ENCODE peak calls at places on chromosomes 5 and 9, in six cellular contexts. A, I, Z, R, L and Q are unnamed samples.

GRCh38 chr9:84136119-84136868 is 155.7 kb downstream of the RMI1 start:
- DNase-seq in I (no peak), A (no peak), L (no peak), R (no peak), Z (no peak), Q (no peak)

GRCh38 chr5:100826133-100826532 is 76.9 kb downstream of the ST8SIA4 start:
- DNase-seq in A (no peak), L (no peak), R (no peak), I (no peak), Z (no peak), Q (no peak)

GRCh38 chr5:91145233-91145620 is 237.9 kb downstream of the ARRDC3 start:
- DNase-seq in Z (no peak), R (no peak), A (no peak), I (no peak), L (no peak), Q (no peak)

GRCh38 chr9:26261503-26262330 is 583.5 kb upstream of the TUSC1 start:
- DNase-seq in A (peak; percentile 34), I (no peak), L (no peak), R (no peak), Z (no peak), Q (no peak)

GRCh38 chr5:6686916-6687409 is 26.3 kb upstream of the TENT4A start:
- DNase-seq in Z (peak; percentile 75), R (no peak), I (no peak), L (peak; percentile 42), A (peak; percentile 88), Q (no peak)

GRCh38 chr5:109744261-109744660 is 54.5 kb downstream of the MAN2A1 start:
- DNase-seq in R (no peak), Z (no peak), I (no peak), A (no peak), L (no peak), Q (no peak)

GRCh38 chr5:172504736-172505402 is 50.5 kb upstream of the SH3PXD2B start:
- DNase-seq in I (peak; percentile 70), A (no peak), R (no peak), L (peak; percentile 3), Z (no peak), Q (peak; percentile 70)

GRCh38 chr9:127452481-127453092 is 1.3 kb downstream of the LRSAM1 start:
- DNase-seq in I (peak; percentile 65), Z (no peak), R (no peak), L (no peak), A (no peak), Q (no peak)

GRCh38 chr9:71830929-71831328 is 62.6 kb upstream of the CEMIP2 start:
- DNase-seq in Z (no peak), I (no peak), A (no peak), R (no peak), L (no peak), Q (no peak)

GRCh38 chr9:9556865-9557803 is 1055.7 kb downstream of the PTPRD start:
- DNase-seq in I (no peak), A (peak; percentile 96), L (no peak), Z (no peak), R (no peak), Q (no peak)
- TF ChIP-seq CTCF in I (no peak), A (no peak), L (no peak), Z (no peak), R (no peak), Q (no peak)

DNA sequence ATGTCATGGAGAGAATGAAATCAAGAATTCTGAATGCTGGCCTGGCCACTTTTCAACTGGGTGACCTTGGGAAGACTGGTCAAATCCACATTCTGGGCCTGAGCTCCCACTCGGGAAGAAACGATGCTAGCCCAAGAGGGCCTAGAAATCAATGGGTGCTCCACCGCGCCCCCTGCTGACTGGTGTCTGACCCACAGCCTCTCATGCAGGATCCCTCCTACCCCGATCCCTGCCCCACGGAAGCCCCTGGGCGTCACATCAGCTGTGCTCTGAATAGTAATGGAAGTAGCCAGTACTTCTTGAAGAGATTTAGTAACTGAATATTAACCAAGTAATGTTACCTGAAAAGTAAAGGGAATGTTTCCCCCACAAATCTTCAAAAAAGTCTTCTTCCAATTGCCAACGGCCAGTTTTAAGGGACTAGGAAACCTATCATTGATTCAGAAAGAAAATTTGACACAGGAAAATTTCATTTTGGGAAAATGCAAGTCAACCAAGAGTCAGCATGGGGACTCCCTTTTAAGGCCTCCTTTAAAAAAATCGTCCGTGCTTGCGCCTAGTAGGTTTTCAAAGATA is 43.9 kb downstream of the CRB2 start:
- DNase-seq in R (no peak), Z (peak; percentile 54), L (no peak), A (peak; percentile 82), I (no peak), Q (no peak)
- TF ChIP-seq CTCF in R (peak; percentile 44), Z (peak; percentile 48), L (peak; percentile 57), A (peak; percentile 81), I (peak; percentile 10), Q (peak; percentile 54)

GRCh38 chr9:15403155-15403554 is 19.5 kb upstream of the SNAPC3 start:
- DNase-seq in Z (no peak), I (no peak), A (peak; percentile 95), L (no peak), R (no peak), Q (no peak)
- TF ChIP-seq CTCF in Z (no peak), I (no peak), A (peak; percentile 88), L (peak; percentile 22), R (no peak), Q (peak; percentile 26)

GRCh38 chr5:181184845-181185216 is 20.2 kb downstream of the TRIM7 start:
- DNase-seq in I (peak; percentile 45), R (no peak), A (no peak), Z (no peak), L (no peak), Q (no peak)

GRCh38 chr5:181186022-181186421 is 19.0 kb downstream of the TRIM7 start:
- DNase-seq in Z (no peak), I (peak; percentile 29), R (no peak), L (no peak), A (no peak), Q (no peak)

GRCh38 chr5:181186902-181187499 is 18.0 kb downstream of the TRIM7 start:
- DNase-seq in L (no peak), I (no peak), Z (no peak), R (no peak), A (peak; percentile 37), Q (no peak)

GRCh38 chr5:181185560-181185959 is 19.4 kb downstream of the TRIM7 start:
- DNase-seq in I (peak; percentile 40), R (no peak), Z (no peak), L (no peak), A (no peak), Q (no peak)

DNA sequence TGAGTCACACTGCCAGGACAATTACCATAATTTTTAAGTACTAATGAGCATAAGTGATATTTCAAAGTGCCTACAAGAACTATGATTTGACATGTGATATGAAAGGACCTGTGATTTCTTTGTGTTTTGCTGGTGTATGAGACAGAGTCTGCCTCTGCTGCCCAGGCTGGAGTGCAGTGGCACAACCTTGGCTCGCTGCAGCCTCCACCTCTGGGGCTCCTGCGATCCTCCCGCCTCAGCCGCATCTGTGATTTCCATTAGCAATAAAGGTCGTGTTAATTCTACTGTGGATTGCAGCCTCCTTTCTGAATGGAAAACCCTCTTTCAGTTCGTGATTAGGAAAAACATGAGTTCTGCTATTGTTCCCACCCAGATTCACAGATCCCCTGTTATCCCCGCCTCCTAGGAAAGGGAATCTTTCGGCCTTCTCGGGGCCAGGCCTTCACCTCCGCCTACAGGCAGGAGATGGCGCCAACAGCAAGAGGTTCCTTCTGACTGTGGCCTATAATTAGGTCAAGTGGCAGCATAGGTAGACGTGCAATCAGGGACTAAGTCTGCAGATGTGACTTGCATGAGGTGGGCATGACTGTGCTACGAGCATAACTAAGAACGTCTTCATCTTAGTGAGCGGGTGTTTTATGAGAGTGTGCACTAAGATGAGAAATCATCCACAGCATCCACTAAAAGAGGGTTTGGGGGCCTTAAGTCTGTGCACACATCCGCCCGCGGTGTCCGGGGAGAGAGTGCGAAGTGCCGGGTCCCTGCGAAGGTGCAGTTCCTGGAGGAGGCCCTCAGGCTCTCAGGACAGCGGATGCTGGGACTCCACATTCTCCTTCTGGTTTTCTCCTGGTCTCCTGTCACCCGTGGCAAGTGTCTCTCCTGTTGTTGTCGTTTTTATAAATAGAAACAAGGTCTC is 23.1 kb downstream of the TRIM7 start:
- DNase-seq in L (peak; percentile 35), R (no peak), A (peak; percentile 92), I (peak; percentile 80), Z (peak; percentile 66), Q (no peak)
- TF ChIP-seq CTCF in L (peak; percentile 71), R (peak; percentile 22), A (peak; percentile 92), I (peak; percentile 78), Z (peak; percentile 75), Q (peak; percentile 71)